ENCODE peak calls at places on chromosomes 2 and 18, in seven cellular contexts. N is GM23338; B is brain microvascular endothelial cell; E is aorta; J is foreskin keratinocyte; U is CD4-positive, alpha-beta T cell; Y is A549. G is an unnamed sample.

GRCh38 chr2:149727927-149728326 is 140.4 kb upstream of the MMADHC start:
- DNase-seq in N (no peak), B (no peak), E (no peak), J (no peak), U (no peak), Y (no peak), G (no peak)

GRCh38 chr2:113176696-113177355 is 3.1 kb downstream of the PSD4 start:
- DNase-seq in N (no peak), B (no peak), E (no peak), J (no peak), U (no peak), Y (no peak), G (no peak)

GRCh38 chr18:2854871-2855270 is 8.1 kb downstream of the EMILIN2 start:
- DNase-seq in N (no peak), B (no peak), E (peak), J (no peak), U (no peak), Y (no peak), G (no peak)

GRCh38 chr2:101418704-101419663 is 31.7 kb upstream of the CREG2 start:
- DNase-seq in N (peak), B (peak), E (no peak), J (no peak), U (peak), Y (peak), G (no peak)

GRCh38 chr2:157471078-157471477 is 27.2 kb upstream of the CYTIP start:
- DNase-seq in N (no peak), B (no peak), E (no peak), J (no peak), U (no peak), Y (no peak), G (no peak)

GRCh38 chr2:71599038-71599437 is 145.7 kb downstream of the DYSF start:
- DNase-seq in N (no peak), B (no peak), E (peak), J (no peak), U (no peak), Y (no peak), G (no peak)

GRCh38 chr2:85589982-85590791 is 5.4 kb upstream of the RNF181 start:
- DNase-seq in N (no peak), B (peak), E (peak), J (no peak), U (no peak), Y (no peak), G (no peak)

GRCh38 chr2:215022418-215022817 is 116.0 kb downstream of the ABCA12 start:
- DNase-seq in N (peak), B (peak), E (no peak), J (no peak), U (no peak), Y (no peak), G (no peak)

GRCh38 chr2:1826188-1826905 is 82.0 kb upstream of the PXDN start:
- DNase-seq in N (no peak), B (no peak), E (peak), J (no peak), U (no peak), Y (no peak), G (no peak)

GRCh38 chr2:161245237-161245505 is 63.1 kb upstream of the PSMD14 start:
- DNase-seq in N (no peak), B (no peak), E (no peak), J (no peak), U (no peak), Y (no peak), G (no peak)

GRCh38 chr2:111905990-111906735 is 7.8 kb downstream of the MERTK start:
- DNase-seq in N (no peak), B (no peak), E (no peak), J (no peak), U (no peak), Y (no peak), G (no peak)

GRCh38 chr2:152354069-152354755 is 19.2 kb downstream of the FMNL2 start:
- DNase-seq in N (no peak), B (peak), E (no peak), J (no peak), U (no peak), Y (no peak), G (no peak)

GRCh38 chr18:73240899-73241298 is 373.1 kb upstream of the NETO1 start:
- DNase-seq in N (peak), B (no peak), E (no peak), J (no peak), U (no peak), Y (no peak), G (no peak)

GRCh38 chr2:143473206-143473605 is 344.0 kb downstream of the ARHGAP15 start:
- DNase-seq in N (no peak), B (peak), E (no peak), J (peak), U (no peak), Y (no peak), G (no peak)

GRCh38 chr2:166373951-166374350 is 1.8 kb downstream of the SCN9A start:
- DNase-seq in N (peak), B (peak), E (no peak), J (peak), U (no peak), Y (peak), G (peak)

GRCh38 chr2:195649629-195650190 is 7.3 kb upstream of the SLC39A10 start:
- DNase-seq in N (no peak), B (no peak), E (no peak), J (no peak), U (no peak), Y (no peak), G (no peak)

GRCh38 chr18:13999266-13999665 is 83.9 kb upstream of the MC2R start:
- DNase-seq in N (no peak), B (no peak), E (no peak), J (no peak), U (no peak), Y (no peak), G (no peak)

GRCh38 chr2:179428659-179429058 is 164.0 kb upstream of the SESTD1 start:
- DNase-seq in N (peak), B (no peak), E (no peak), J (no peak), U (no peak), Y (no peak), G (no peak)

GRCh38 chr2:177596866-177597265 is 204.3 kb downstream of the AGPS start:
- DNase-seq in N (no peak), B (no peak), E (no peak), J (no peak), U (no peak), Y (no peak), G (no peak)

GRCh38 chr2:186422226-186422625 is 63.8 kb upstream of the ZC3H15 start:
- DNase-seq in N (no peak), B (peak), E (peak), J (peak), U (no peak), Y (no peak), G (no peak)

GRCh38 chr2:160207804-160208661 is 8.0 kb upstream of the ITGB6 start:
- DNase-seq in N (no peak), B (peak), E (peak), J (peak), U (no peak), Y (peak), G (peak)

GRCh38 chr2:144619760-144620159 is 99.8 kb upstream of the ZEB2 start:
- DNase-seq in N (no peak), B (no peak), E (no peak), J (no peak), U (no peak), Y (no peak), G (no peak)

GRCh38 chr18:13067124-13067523 is 76.0 kb downstream of the CEP192 start:
- DNase-seq in N (no peak), B (no peak), E (no peak), J (no peak), U (no peak), Y (no peak), G (no peak)

GRCh38 chr2:9356336-9356735 is 67.0 kb downstream of the ITGB1BP1 start:
- DNase-seq in N (no peak), B (no peak), E (no peak), J (no peak), U (no peak), Y (no peak), G (no peak)

GRCh38 chr18:67742954-67743353 is 226.4 kb upstream of the DSEL start:
- DNase-seq in N (no peak), B (no peak), E (no peak), J (no peak), U (no peak), Y (no peak), G (no peak)
- H3K27ac ChIP-seq in N (no peak), B (no peak), E (no peak), J (no peak), U (no peak), Y (no peak), G (no peak)

GRCh38 chr2:201109186-201109585 is 6.8 kb upstream of the CFLAR start:
- DNase-seq in N (no peak), B (no peak), E (no peak), J (no peak), U (no peak), Y (no peak), G (no peak)
- H3K27ac ChIP-seq in N (no peak), B (no peak), E (no peak), J (no peak), U (no peak), Y (no peak), G (no peak)

DNA sequence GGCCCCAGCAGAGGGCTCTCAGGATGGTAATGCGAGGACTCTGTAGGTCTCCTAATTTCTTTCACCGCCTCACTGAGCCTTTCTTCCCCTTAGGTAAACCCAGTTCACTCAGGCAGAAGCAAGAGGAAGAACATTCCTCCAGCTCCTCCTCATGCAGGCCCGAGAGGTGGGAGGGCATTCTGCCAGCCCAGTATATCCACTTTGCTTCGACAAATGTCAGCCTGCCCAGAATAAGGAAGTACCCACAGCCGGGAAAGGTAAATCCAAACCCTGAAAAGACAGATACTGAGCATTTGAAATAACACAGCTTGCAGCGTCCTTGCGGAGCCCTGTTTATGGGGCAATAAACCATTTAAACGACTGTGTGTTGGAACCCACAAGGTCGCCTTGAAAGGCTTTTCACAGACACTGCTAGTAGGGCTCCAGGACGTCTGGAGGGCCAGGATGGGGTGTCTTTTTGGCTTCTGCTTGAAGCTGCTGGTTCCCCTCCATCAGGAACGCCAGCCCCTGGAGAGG is 63.0 kb upstream of the STPG4 start:
- DNase-seq in N (no peak), B (no peak), E (no peak), J (no peak), U (no peak), Y (no peak), G (no peak)
- H3K27ac ChIP-seq in N (no peak), B (no peak), E (no peak), J (no peak), U (no peak), Y (no peak), G (no peak)

GRCh38 chr2:120320318-120320851 is 25.6 kb upstream of the INHBB start:
- DNase-seq in N (no peak), B (no peak), E (no peak), J (no peak), U (no peak), Y (no peak), G (peak)

GRCh38 chr2:120323214-120323613 is 22.7 kb upstream of the INHBB start:
- DNase-seq in N (no peak), B (no peak), E (peak), J (no peak), U (no peak), Y (no peak), G (no peak)

GRCh38 chr2:120319686-120320317 is 26.1 kb upstream of the INHBB start:
- DNase-seq in N (no peak), B (no peak), E (no peak), J (no peak), U (no peak), Y (no peak), G (peak)

GRCh38 chr2:120322329-120322728 is 23.6 kb upstream of the INHBB start:
- DNase-seq in N (no peak), B (no peak), E (no peak), J (no peak), U (no peak), Y (no peak), G (no peak)

GRCh38 chr2:120321721-120322284 is 24.1 kb upstream of the INHBB start:
- DNase-seq in N (no peak), B (no peak), E (no peak), J (no peak), U (no peak), Y (no peak), G (no peak)
- H3K27ac ChIP-seq in N (no peak), B (no peak), E (no peak), J (no peak), U (no peak), Y (no peak), G (no peak)

GRCh38 chr2:168201722-168202121 is 45.7 kb downstream of the STK39 start:
- DNase-seq in N (no peak), B (no peak), E (no peak), J (no peak), U (no peak), Y (no peak), G (no peak)
- H3K27ac ChIP-seq in N (peak), B (no peak), E (no peak), J (no peak), U (no peak), Y (no peak), G (no peak)